ENCODE peak calls at places on chromosome 16, in six cellular contexts. O, X, I, A, B and J are unnamed samples.
A peak's percentile ranks its signal among the peaks of the same experiment; 100 is the strongest.

GRCh38 chr16:75219838-75220237 is 1.1 kb downstream of the CTRB1 start:
- DNase-seq in O (no peak), X (no peak), I (no peak), A (no peak), B (no peak), J (no peak)

GRCh38 chr16:84228321-84228838 is 11.4 kb downstream of the KCNG4 start:
- DNase-seq in O (no peak), X (no peak), I (peak; percentile 90), A (no peak), B (peak; percentile 88), J (no peak)

GRCh38 chr16:58451945-58452401 is 48.0 kb upstream of the NDRG4 start:
- DNase-seq in O (no peak), X (no peak), I (peak; percentile 88), A (no peak), B (peak; percentile 22), J (no peak)

GRCh38 chr16:87303431-87303930 is 13.7 kb downstream of the C16orf95 start:
- DNase-seq in O (no peak), X (peak; percentile 71), I (no peak), A (no peak), B (no peak), J (no peak)

GRCh38 chr16:65117701-65118448 is 4.0 kb downstream of the CDH11 start:
- DNase-seq in O (peak; percentile 75), X (peak; percentile 55), I (peak; percentile 89), A (peak; percentile 69), B (peak; percentile 78), J (peak; percentile 68)

GRCh38 chr16:68760671-68761275 is 23.7 kb downstream of the CDH1 start:
- DNase-seq in O (no peak), X (no peak), I (no peak), A (peak; percentile 61), B (peak; percentile 91), J (no peak)

GRCh38 chr16:66294507-66294906 is 72.0 kb upstream of the CDH5 start:
- DNase-seq in O (no peak), X (no peak), I (no peak), A (no peak), B (no peak), J (no peak)

GRCh38 chr16:67666032-67666537 is 465 bp downstream of the ENKD1 start:
- DNase-seq in O (no peak), X (peak; percentile 38), I (no peak), A (no peak), B (no peak), J (no peak)

GRCh38 chr16:71648162-71648561 is 22.2 kb downstream of the MARVELD3 start:
- DNase-seq in O (no peak), X (no peak), I (no peak), A (no peak), B (no peak), J (no peak)

GRCh38 chr16:47887496-47887895 is 268.3 kb downstream of the ABCC12 start:
- DNase-seq in O (no peak), X (no peak), I (peak; percentile 6), A (no peak), B (peak; percentile 40), J (no peak)

GRCh38 chr16:81457326-81458133 is 12.9 kb downstream of the CMIP start:
- DNase-seq in O (no peak), X (no peak), I (peak; percentile 78), A (no peak), B (peak; percentile 51), J (peak; percentile 57)

GRCh38 chr16:77946834-77947233 is 75.5 kb upstream of the CLEC3A start:
- DNase-seq in O (no peak), X (no peak), I (peak; percentile 44), A (no peak), B (no peak), J (no peak)

GRCh38 chr16:55499281-55499680 is 9.6 kb upstream of the LPCAT2 start:
- DNase-seq in O (no peak), X (no peak), I (no peak), A (no peak), B (no peak), J (no peak)

GRCh38 chr16:31400191-31400590 is 7.1 kb downstream of the ITGAD start:
- DNase-seq in O (no peak), X (peak; percentile 34), I (no peak), A (no peak), B (no peak), J (no peak)

GRCh38 chr16:749010-749409 is 8.2 kb upstream of the CIAO3 start:
- DNase-seq in O (no peak), X (no peak), I (peak; percentile 89), A (no peak), B (peak; percentile 56), J (no peak)

GRCh38 chr16:17836868-17837602 is 366.3 kb upstream of the XYLT1 start:
- DNase-seq in O (no peak), X (no peak), I (peak; percentile 96), A (no peak), B (peak; percentile 87), J (no peak)

GRCh38 chr16:51143166-51143565 is 7.9 kb downstream of the SALL1 start:
- DNase-seq in O (no peak), X (no peak), I (no peak), A (no peak), B (no peak), J (no peak)

GRCh38 chr16:85082553-85083050 is 29.7 kb downstream of the CIBAR2 start:
- DNase-seq in O (peak; percentile 69), X (no peak), I (no peak), A (no peak), B (no peak), J (no peak)

GRCh38 chr16:71867934-71868333 is 16.0 kb downstream of the ZNF821 start:
- DNase-seq in O (peak; percentile 23), X (no peak), I (no peak), A (no peak), B (no peak), J (peak; percentile 35)

GRCh38 chr16:10151718-10152117 is 30.5 kb downstream of the GRIN2A start:
- DNase-seq in O (no peak), X (no peak), I (no peak), A (no peak), B (no peak), J (no peak)

GRCh38 chr16:79871906-79872305 is 271.4 kb upstream of the MAF start:
- DNase-seq in O (no peak), X (no peak), I (no peak), A (no peak), B (no peak), J (no peak)

GRCh38 chr16:68288252-68288650 is 22.5 kb downstream of the SLC7A6OS start:
- DNase-seq in O (no peak), X (no peak), I (no peak), A (no peak), B (no peak), J (no peak)

GRCh38 chr16:52680993-52681392 is 134.1 kb upstream of the TOX3 start:
- DNase-seq in O (peak; percentile 74), X (no peak), I (no peak), A (no peak), B (no peak), J (no peak)

GRCh38 chr16:17194190-17194780 is 276.5 kb downstream of the XYLT1 start:
- DNase-seq in O (peak; percentile 6), X (peak; percentile 42), I (peak; percentile 51), A (no peak), B (no peak), J (no peak)